ENCODE peak calls at places on chromosome 9, in ten cellular contexts. B is lower lobe of right lung, H is prostate gland, I is kidney epithelial cell, C is breast epithelium, Y is uterus, N is ovary, F is fibroblast of lung, G is IMR-90, W is Peyer's patch. Z is an unnamed sample.

GRCh38 chr9:16530669-16531461 is 339.6 kb downstream of the BNC2 start:
- DNase-seq in B (peak), H (no peak), I (no peak), C (no peak), Y (peak), N (peak), F (peak), G (peak), W (no peak), Z (peak)

GRCh38 chr9:86624616-86625015 is 270.4 kb upstream of the TUT7 start:
- DNase-seq in B (no peak), H (no peak), I (no peak), C (no peak), Y (no peak), N (no peak), F (no peak), G (no peak), W (no peak), Z (no peak)

GRCh38 chr9:84851935-84852585 is 182.5 kb downstream of the NTRK2 start:
- DNase-seq in B (no peak), H (peak), I (peak), C (peak), Y (peak), N (no peak), F (peak), G (peak), W (no peak), Z (peak)

GRCh38 chr9:126796758-126797157 is 8.1 kb upstream of the ZBTB43 start:
- DNase-seq in B (no peak), H (no peak), I (no peak), C (no peak), Y (no peak), N (no peak), F (no peak), G (no peak), W (no peak), Z (no peak)

GRCh38 chr9:3477236-3477834 is 48.5 kb downstream of the RFX3 start:
- DNase-seq in B (no peak), H (no peak), I (no peak), C (no peak), Y (no peak), N (no peak), F (no peak), G (no peak), W (no peak), Z (no peak)

GRCh38 chr9:78054180-78054579 is 22.6 kb upstream of the GNAQ start:
- DNase-seq in B (no peak), H (no peak), I (no peak), C (no peak), Y (no peak), N (no peak), F (no peak), G (no peak), W (no peak), Z (no peak)

GRCh38 chr9:134914501-134914834 is 3.2 kb downstream of the FCN1 start:
- DNase-seq in B (no peak), H (no peak), I (no peak), C (no peak), Y (no peak), N (no peak), F (no peak), G (no peak), W (no peak), Z (no peak)

GRCh38 chr9:105392531-105392930 is 55.3 kb upstream of the FSD1L start:
- DNase-seq in B (no peak), H (no peak), I (no peak), C (no peak), Y (no peak), N (no peak), F (no peak), G (no peak), W (no peak), Z (no peak)

GRCh38 chr9:78286125-78286524 is 10.8 kb upstream of the PSAT1 start:
- DNase-seq in B (no peak), H (no peak), I (no peak), C (no peak), Y (no peak), N (no peak), F (no peak), G (no peak), W (no peak), Z (no peak)

GRCh38 chr9:27626629-27627564 is 53.6 kb upstream of the C9orf72 start:
- DNase-seq in B (no peak), H (no peak), I (no peak), C (no peak), Y (no peak), N (no peak), F (no peak), G (no peak), W (no peak), Z (no peak)

GRCh38 chr9:128091144-128091543 is 23.1 kb downstream of the SLC25A25 start:
- DNase-seq in B (peak), H (peak), I (no peak), C (peak), Y (peak), N (peak), F (peak), G (peak), W (no peak), Z (peak)

GRCh38 chr9:86614871-86615849 is 260.9 kb upstream of the TUT7 start:
- DNase-seq in B (no peak), H (no peak), I (no peak), C (peak), Y (no peak), N (no peak), F (peak), G (peak), W (no peak), Z (peak)

GRCh38 chr9:122346478-122347347 is 24.1 kb upstream of the PTGS1 start:
- DNase-seq in B (peak), H (peak), I (no peak), C (peak), Y (peak), N (peak), F (peak), G (no peak), W (peak), Z (peak)

GRCh38 chr9:21286654-21287053 is 18.5 kb downstream of the IFNA5 start:
- DNase-seq in B (no peak), H (no peak), I (no peak), C (no peak), Y (no peak), N (no peak), F (no peak), G (no peak), W (no peak), Z (no peak)

GRCh38 chr9:95175523-95175922 is 142.0 kb downstream of the FANCC start:
- DNase-seq in B (no peak), H (no peak), I (no peak), C (no peak), Y (no peak), N (no peak), F (no peak), G (no peak), W (no peak), Z (no peak)

GRCh38 chr9:125679597-125680189 is 27.3 kb downstream of the MAPKAP1 start:
- DNase-seq in B (no peak), H (no peak), I (no peak), C (no peak), Y (no peak), N (no peak), F (no peak), G (no peak), W (no peak), Z (no peak)

GRCh38 chr9:93471135-93471534 is 17.8 kb upstream of the FAM120AOS start:
- DNase-seq in B (no peak), H (no peak), I (no peak), C (no peak), Y (no peak), N (no peak), F (peak), G (no peak), W (no peak), Z (no peak)

GRCh38 chr9:108844856-108845255 is 10.9 kb downstream of the ACTL7B start:
- DNase-seq in B (no peak), H (no peak), I (no peak), C (no peak), Y (no peak), N (no peak), F (no peak), G (no peak), W (no peak), Z (no peak)

GRCh38 chr9:124285903-124286291 is 28.1 kb downstream of the NEK6 start:
- DNase-seq in B (peak), H (no peak), I (peak), C (peak), Y (peak), N (peak), F (peak), G (peak), W (no peak), Z (peak)

GRCh38 chr9:103301051-103301450 is 305.9 kb downstream of the CYLC2 start:
- DNase-seq in B (no peak), H (no peak), I (no peak), C (no peak), Y (no peak), N (no peak), F (no peak), G (no peak), W (no peak), Z (no peak)

GRCh38 chr9:14923701-14924100 is 13.5 kb upstream of the FREM1 start:
- DNase-seq in B (no peak), H (no peak), I (no peak), C (no peak), Y (no peak), N (no peak), F (no peak), G (no peak), W (no peak), Z (no peak)

GRCh38 chr9:2216591-2216990 is 201.4 kb downstream of the SMARCA2 start:
- DNase-seq in B (no peak), H (no peak), I (no peak), C (peak), Y (no peak), N (no peak), F (peak), G (no peak), W (no peak), Z (no peak)

GRCh38 chr9:95099321-95100070 is 218.0 kb downstream of the FANCC start:
- DNase-seq in B (peak), H (no peak), I (no peak), C (no peak), Y (no peak), N (no peak), F (no peak), G (no peak), W (no peak), Z (no peak)

GRCh38 chr9:31590091-31590490 is 794.4 kb upstream of the ACO1 start:
- DNase-seq in B (no peak), H (no peak), I (no peak), C (no peak), Y (no peak), N (no peak), F (peak), G (no peak), W (no peak), Z (no peak)

GRCh38 chr9:10204276-10204675 is 408.5 kb downstream of the PTPRD start:
- DNase-seq in B (no peak), H (no peak), I (no peak), C (no peak), Y (no peak), N (no peak), F (no peak), G (no peak), W (no peak), Z (no peak)

GRCh38 chr9:116275418-116276295 is 122.1 kb downstream of the PAPPA start:
- DNase-seq in B (no peak), H (no peak), I (no peak), C (no peak), Y (no peak), N (no peak), F (peak), G (peak), W (no peak), Z (no peak)

GRCh38 chr9:4849364-4849763 is 56.6 kb downstream of the RCL1 start:
- DNase-seq in B (no peak), H (no peak), I (no peak), C (no peak), Y (no peak), N (no peak), F (no peak), G (no peak), W (no peak), Z (no peak)

GRCh38 chr9:89036383-89036782 is 45.1 kb downstream of the S1PR3 start:
- DNase-seq in B (no peak), H (no peak), I (no peak), C (no peak), Y (no peak), N (no peak), F (no peak), G (peak), W (no peak), Z (no peak)

GRCh38 chr9:86921141-86921868 is 26.0 kb downstream of the GAS1 start:
- DNase-seq in B (no peak), H (no peak), I (no peak), C (no peak), Y (no peak), N (no peak), F (no peak), G (no peak), W (no peak), Z (no peak)

DNA sequence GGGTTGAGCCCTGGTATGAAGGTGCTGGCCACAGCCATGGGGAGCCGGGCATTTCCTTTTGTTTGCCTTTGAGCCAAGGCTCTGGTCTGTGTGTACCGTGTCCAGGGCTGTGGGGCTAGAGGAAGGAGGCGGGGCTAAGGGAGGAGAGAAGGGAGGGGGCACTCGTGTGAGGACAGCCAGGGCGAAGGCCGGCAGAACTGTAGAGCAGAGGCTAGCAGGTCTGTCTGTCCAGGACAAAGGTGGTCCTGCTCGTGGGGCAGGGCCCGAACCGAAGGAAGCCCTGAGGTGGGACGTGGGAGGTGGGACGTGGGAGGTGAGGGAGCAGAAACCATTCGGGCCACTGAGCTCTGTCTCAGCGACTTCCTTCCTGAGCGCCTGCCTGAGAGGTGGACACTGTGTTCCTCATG is 41.3 kb upstream of the TESK1 start:
- DNase-seq in B (no peak), H (no peak), I (no peak), C (peak), Y (peak), N (peak), F (no peak), G (no peak), W (no peak), Z (peak)
- H3K4me3 ChIP-seq in B (no peak), H (no peak), I (no peak), C (no peak), Y (no peak), N (no peak), F (no peak), G (no peak), W (no peak), Z (no peak)

GRCh38 chr9:79430599-79430998 is 141.2 kb upstream of the TLE4 start:
- DNase-seq in B (no peak), H (no peak), I (no peak), C (no peak), Y (no peak), N (no peak), F (peak), G (no peak), W (no peak), Z (no peak)

GRCh38 chr9:79431019-79431679 is 140.6 kb upstream of the TLE4 start:
- DNase-seq in B (no peak), H (no peak), I (no peak), C (no peak), Y (no peak), N (no peak), F (peak), G (no peak), W (no peak), Z (no peak)

GRCh38 chr9:79428422-79428821 is 143.3 kb upstream of the TLE4 start:
- DNase-seq in B (no peak), H (no peak), I (no peak), C (no peak), Y (no peak), N (no peak), F (no peak), G (no peak), W (no peak), Z (no peak)

GRCh38 chr9:79432485-79432884 is 139.3 kb upstream of the TLE4 start:
- DNase-seq in B (no peak), H (no peak), I (no peak), C (no peak), Y (no peak), N (no peak), F (no peak), G (no peak), W (no peak), Z (no peak)
- TF ChIP-seq CTCF in B (no peak), H (no peak), I (no peak), C (no peak), Y (no peak), N (no peak), F (no peak), G (no peak), W (no peak), Z (no peak)

GRCh38 chr9:107222020-107222522 is 61.0 kb upstream of the RAD23B start:
- DNase-seq in B (no peak), H (no peak), I (peak), C (no peak), Y (no peak), N (no peak), F (peak), G (peak), W (no peak), Z (peak)
- H3K4me3 ChIP-seq in B (no peak), H (no peak), I (peak), C (no peak), Y (no peak), N (no peak), F (peak), G (peak), W (no peak), Z (no peak)

GRCh38 chr9:34134521-34134920 is 8.0 kb upstream of the DCAF12 start:
- DNase-seq in B (no peak), H (no peak), I (no peak), C (no peak), Y (no peak), N (no peak), F (no peak), G (no peak), W (no peak), Z (no peak)

GRCh38 chr9:34145165-34145564 is 18.7 kb upstream of the DCAF12 start:
- DNase-seq in B (no peak), H (no peak), I (no peak), C (no peak), Y (no peak), N (no peak), F (peak), G (peak), W (no peak), Z (no peak)

GRCh38 chr9:34140853-34141252 is 14.4 kb upstream of the DCAF12 start:
- DNase-seq in B (no peak), H (no peak), I (no peak), C (no peak), Y (no peak), N (no peak), F (no peak), G (no peak), W (no peak), Z (no peak)

GRCh38 chr9:34143116-34143515 is 16.6 kb upstream of the DCAF12 start:
- DNase-seq in B (no peak), H (no peak), I (no peak), C (no peak), Y (no peak), N (no peak), F (no peak), G (no peak), W (no peak), Z (no peak)

DNA sequence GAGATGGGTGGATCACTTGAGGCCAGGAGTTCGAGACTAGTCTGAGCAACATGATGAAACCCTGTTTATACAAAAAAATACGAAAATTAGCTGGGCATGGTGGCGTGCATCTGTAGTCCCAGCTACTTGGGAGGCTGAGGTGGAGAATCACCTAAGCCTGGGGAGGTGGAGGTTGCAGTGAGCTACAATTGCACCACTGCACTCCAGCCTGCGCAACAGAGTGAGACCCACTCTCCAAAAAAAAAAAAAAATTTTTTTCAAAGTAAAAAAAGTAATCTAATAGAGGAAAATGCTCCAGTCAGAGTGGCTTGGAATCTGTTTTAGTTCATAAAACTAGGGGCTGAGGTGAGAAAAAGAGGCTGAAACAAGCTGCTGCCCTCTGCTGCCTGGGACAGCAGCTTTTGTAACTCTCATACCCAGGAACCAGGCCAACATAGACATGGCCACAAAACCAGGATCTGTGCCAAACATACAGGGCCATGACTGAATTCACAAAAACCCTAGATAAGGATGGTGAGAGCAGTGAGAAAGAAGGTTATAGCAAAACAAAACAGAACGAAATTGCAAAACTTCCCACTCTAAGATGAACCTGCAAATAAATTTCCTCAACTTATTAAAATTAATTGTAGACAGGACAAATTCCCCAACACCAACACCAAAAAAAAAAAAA is 13.1 kb upstream of the DCAF12 start:
- DNase-seq in B (no peak), H (no peak), I (peak), C (no peak), Y (no peak), N (peak), F (peak), G (peak), W (no peak), Z (peak)
- TF ChIP-seq CTCF in B (peak), H (peak), I (peak), C (no peak), Y (no peak), N (no peak), F (peak), G (peak), W (no peak), Z (peak)

GRCh38 chr9:137441289-137441934 is at the start of gene ENTPD8:
- DNase-seq in B (peak), H (no peak), I (no peak), C (no peak), Y (no peak), N (peak), F (no peak), G (no peak), W (peak), Z (peak)
- H3K4me3 ChIP-seq in B (peak), H (peak), I (peak), C (peak), Y (no peak), N (peak), F (peak), G (peak), W (peak), Z (peak)

DNA sequence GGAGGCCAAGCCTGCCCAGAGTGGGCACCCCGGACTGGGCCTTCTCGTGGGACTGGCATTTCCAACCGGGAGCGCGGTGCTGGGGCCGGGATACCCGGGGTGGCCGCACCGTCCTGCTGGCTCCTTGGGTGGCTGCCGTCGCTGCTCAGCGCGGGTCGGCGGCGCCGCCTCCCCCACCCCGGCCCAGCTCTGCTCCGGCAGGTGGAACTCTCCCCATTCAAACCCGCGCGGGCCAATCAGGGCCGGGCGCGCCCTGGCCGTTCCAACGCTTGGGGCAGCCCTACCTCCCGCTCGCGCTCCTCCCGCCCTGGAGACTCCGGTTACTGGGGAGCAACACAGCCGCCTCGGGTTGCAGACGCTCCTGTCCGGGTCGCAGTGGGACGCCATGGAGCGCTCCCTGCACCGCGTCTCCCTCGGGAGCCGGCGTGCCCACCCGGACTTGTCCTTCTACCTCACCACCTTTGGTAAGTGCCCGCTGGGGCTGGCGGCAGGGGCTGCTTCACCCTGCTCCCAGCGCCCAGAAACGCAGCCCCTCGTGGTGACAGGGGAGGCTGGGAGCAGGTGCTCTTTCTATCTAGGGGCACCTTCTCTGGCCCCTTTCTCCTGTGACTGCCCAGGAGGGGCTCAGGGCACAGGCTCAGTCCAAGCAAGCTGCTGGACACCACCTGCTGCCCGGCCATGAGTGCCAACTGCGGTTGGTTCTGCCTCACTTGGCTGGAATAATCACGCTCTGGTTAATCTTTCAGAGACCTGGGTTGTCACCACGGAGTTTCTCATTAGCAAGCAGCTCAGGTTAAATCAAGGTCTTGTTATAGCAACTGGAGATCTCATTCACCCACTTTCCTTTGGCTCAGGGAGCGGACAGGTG is at the start of gene RGS3:
- DNase-seq in B (peak), H (peak), I (peak), C (no peak), Y (no peak), N (no peak), F (peak), G (no peak), W (peak), Z (peak)
- TF ChIP-seq CTCF in B (no peak), H (peak), I (no peak), C (no peak), Y (no peak), N (no peak), F (no peak), G (no peak), W (no peak), Z (peak)

Z was measured in hepatocyte.